ENCODE peak calls at places on chromosomes 1 and 21, in six cellular contexts. W is activated T-helper 1 cell treated with anti-CD3 and anti-CD28 coated beads, Interleukin-12 subunit alpha, Interleukin-12 subunit beta, Interleukin-2, Interleukin-4 antibody, amounts not matched to agents 30 ng/mL and 10 ng/mL and 1 ng/mL, durations not matched to agents 14 hours and 24 hours and 36 hours; L is T1000; S is fibroblast of pulmonary artery; J is coronary artery; G is brain microvascular endothelial cell. A is an unnamed sample.

GRCh38 chr1:203813581-203814341 is 18.3 kb downstream of the ZBED6 start:
- DNase-seq in W (no peak), L (no peak), S (no peak), J (no peak), G (no peak), A (no peak)

GRCh38 chr1:31739281-31739853 is 24.8 kb downstream of the ADGRB2 start:
- DNase-seq in W (peak), L (no peak), S (no peak), J (no peak), G (no peak), A (no peak)

GRCh38 chr1:151837197-151837596 is 2.4 kb downstream of the C2CD4D start:
- DNase-seq in W (no peak), L (no peak), S (no peak), J (no peak), G (no peak), A (no peak)

GRCh38 chr1:98557808-98558390 is 103.6 kb upstream of the SNX7 start:
- DNase-seq in W (no peak), L (no peak), S (peak), J (no peak), G (no peak), A (no peak)

GRCh38 chr1:220732621-220733020 is 15.5 kb upstream of the MTARC2 start:
- DNase-seq in W (no peak), L (no peak), S (no peak), J (no peak), G (no peak), A (no peak)

GRCh38 chr21:34668803-34669148 is at the start of gene CLIC6:
- DNase-seq in W (no peak), L (no peak), S (no peak), J (no peak), G (no peak), A (no peak)

GRCh38 chr1:154992721-154993571 is 440 bp upstream of the LENEP start:
- DNase-seq in W (no peak), L (no peak), S (peak), J (no peak), G (peak), A (no peak)

GRCh38 chr1:229434005-229434640 is at the start of gene ACTA1:
- DNase-seq in W (no peak), L (no peak), S (no peak), J (no peak), G (no peak), A (no peak)

GRCh38 chr1:2611034-2611501 is 21.7 kb downstream of the MMEL1 start:
- DNase-seq in W (no peak), L (no peak), S (peak), J (peak), G (no peak), A (no peak)

GRCh38 chr1:151799179-151800022 is 5.8 kb downstream of the LINGO4 start:
- DNase-seq in W (no peak), L (no peak), S (no peak), J (no peak), G (no peak), A (no peak)

GRCh38 chr1:46043491-46044017 is 88.9 kb downstream of the PIK3R3 start:
- DNase-seq in W (no peak), L (no peak), S (no peak), J (no peak), G (no peak), A (no peak)

GRCh38 chr1:236009857-236010256 is 55.0 kb downstream of the NID1 start:
- DNase-seq in W (no peak), L (no peak), S (peak), J (no peak), G (peak), A (peak)

GRCh38 chr1:185419718-185420117 is 102.7 kb upstream of the IVNS1ABP start:
- DNase-seq in W (no peak), L (no peak), S (no peak), J (no peak), G (peak), A (no peak)

GRCh38 chr1:178038372-178038771 is 55.5 kb upstream of the RASAL2 start:
- DNase-seq in W (no peak), L (no peak), S (no peak), J (no peak), G (no peak), A (no peak)

GRCh38 chr1:10291705-10292104 is 81.3 kb downstream of the KIF1B start:
- DNase-seq in W (no peak), L (no peak), S (no peak), J (no peak), G (no peak), A (no peak)

GRCh38 chr1:229862017-229862774 is 204.8 kb upstream of the GALNT2 start:
- DNase-seq in W (no peak), L (no peak), S (no peak), J (no peak), G (no peak), A (no peak)

GRCh38 chr1:221164029-221164428 is 284.8 kb downstream of the HLX start:
- DNase-seq in W (no peak), L (no peak), S (peak), J (no peak), G (no peak), A (no peak)

GRCh38 chr21:41429925-41430491 is 4.0 kb downstream of the MX1 start:
- DNase-seq in W (no peak), L (no peak), S (no peak), J (peak), G (no peak), A (no peak)

GRCh38 chr1:37875833-37876232 is 16.4 kb upstream of the MTF1 start:
- DNase-seq in W (no peak), L (no peak), S (peak), J (no peak), G (peak), A (no peak)

GRCh38 chr1:57252597-57253306 is 171.1 kb downstream of the DAB1 start:
- DNase-seq in W (no peak), L (no peak), S (no peak), J (no peak), G (no peak), A (no peak)

GRCh38 chr1:79128726-79129125 is 122.2 kb upstream of the ADGRL4 start:
- DNase-seq in W (no peak), L (no peak), S (peak), J (no peak), G (peak), A (peak)

GRCh38 chr1:38073926-38074677 is 27.5 kb upstream of the POU3F1 start:
- DNase-seq in W (no peak), L (no peak), S (no peak), J (no peak), G (no peak), A (no peak)

GRCh38 chr1:89605692-89606091 is 27.2 kb upstream of the LRRC8C start:
- DNase-seq in W (no peak), L (peak), S (peak), J (no peak), G (peak), A (peak)

GRCh38 chr1:25896266-25896665 is 10.0 kb downstream of the STMN1 start:
- DNase-seq in W (no peak), L (no peak), S (peak), J (no peak), G (peak), A (no peak)

GRCh38 chr1:171655215-171656116 is 3.0 kb upstream of the MYOC start:
- DNase-seq in W (peak), L (no peak), S (peak), J (peak), G (peak), A (no peak)

GRCh38 chr1:234212764-234213406 is 160.4 kb upstream of the COA6 start:
- DNase-seq in W (no peak), L (no peak), S (peak), J (no peak), G (no peak), A (no peak)

GRCh38 chr21:29684106-29684505 is 255.7 kb downstream of the GRIK1 start:
- DNase-seq in W (no peak), L (no peak), S (no peak), J (no peak), G (no peak), A (no peak)